ENCODE peak calls at places on chromosome 12, in four cellular contexts. Y, R, A and T are unnamed samples.

GRCh38 chr12:113097716-113098427 is 37.7 kb downstream of the RASAL1 start:
- DNase-seq in Y (no peak), R (peak; percentile 73), A (no peak), T (peak; percentile 45)

GRCh38 chr12:51591020-51591901 is at the start of gene SCN8A:
- DNase-seq in Y (peak; percentile 16), R (peak; percentile 87), A (no peak), T (peak; percentile 49)

GRCh38 chr12:97552410-97553050 is 89.9 kb downstream of the RMST start:
- DNase-seq in Y (no peak), R (no peak), A (no peak), T (no peak)

GRCh38 chr12:46682148-46682547 is 143.6 kb downstream of the SLC38A4 start:
- DNase-seq in Y (no peak), R (no peak), A (no peak), T (no peak)

GRCh38 chr12:132130690-132131089 is 13.4 kb downstream of the DDX51 start:
- DNase-seq in Y (no peak), R (no peak), A (no peak), T (no peak)

GRCh38 chr12:124923906-124924734 is 9.7 kb upstream of the UBC start:
- DNase-seq in Y (no peak), R (no peak), A (no peak), T (peak; percentile 15)

GRCh38 chr12:132525833-132526455 is 36.0 kb downstream of the FBRSL1 start:
- DNase-seq in Y (no peak), R (no peak), A (no peak), T (no peak)

GRCh38 chr12:132510111-132510724 is 20.3 kb downstream of the FBRSL1 start:
- DNase-seq in Y (no peak), R (no peak), A (no peak), T (no peak)

GRCh38 chr12:121812320-121812871 is 8.6 kb downstream of the SETD1B start:
- DNase-seq in Y (no peak), R (peak; percentile 91), A (no peak), T (peak; percentile 79)

GRCh38 chr12:131057211-131057721 is 103.6 kb downstream of the ADGRD1 start:
- DNase-seq in Y (no peak), R (no peak), A (no peak), T (no peak)

GRCh38 chr12:104360157-104360556 is 56.6 kb downstream of the EID3 start:
- DNase-seq in Y (no peak), R (no peak), A (no peak), T (no peak)

GRCh38 chr12:46214668-46215429 is 54.0 kb downstream of the SLC38A1 start:
- DNase-seq in Y (no peak), R (no peak), A (peak; percentile 78), T (no peak)

GRCh38 chr12:14279845-14280244 is 85.6 kb upstream of the ATF7IP start:
- DNase-seq in Y (no peak), R (no peak), A (no peak), T (no peak)

GRCh38 chr12:92248977-92249376 is 103.3 kb upstream of the BTG1 start:
- DNase-seq in Y (no peak), R (no peak), A (no peak), T (no peak)

GRCh38 chr12:28443337-28443736 is 253.1 kb downstream of the CCDC91 start:
- DNase-seq in Y (no peak), R (no peak), A (no peak), T (no peak)

GRCh38 chr12:96714199-96714598 is 192.9 kb upstream of the NEDD1 start:
- DNase-seq in Y (no peak), R (no peak), A (no peak), T (no peak)

GRCh38 chr12:28222081-28222700 is 31.9 kb downstream of the CCDC91 start:
- DNase-seq in Y (no peak), R (no peak), A (no peak), T (no peak)

GRCh38 chr12:6963016-6963731 is 7.3 kb downstream of the PHB2 start:
- DNase-seq in Y (peak; percentile 89), R (peak; percentile 91), A (no peak), T (no peak)

GRCh38 chr12:27667540-27667939 is 28.7 kb upstream of the REP15 start:
- DNase-seq in Y (no peak), R (no peak), A (no peak), T (no peak)

GRCh38 chr12:32917094-32917611 is 20.6 kb upstream of the PKP2 start:
- DNase-seq in Y (no peak), R (no peak), A (no peak), T (no peak)

GRCh38 chr12:2282321-2282720 is 229.5 kb downstream of the CACNA1C start:
- DNase-seq in Y (no peak), R (no peak), A (no peak), T (no peak)

GRCh38 chr12:121603581-121603980 is 22.7 kb upstream of the ORAI1 start:
- DNase-seq in Y (no peak), R (no peak), A (no peak), T (no peak)

GRCh38 chr12:121513464-121514183 is 67.2 kb downstream of the KDM2B start:
- DNase-seq in Y (peak; percentile 64), R (peak; percentile 78), A (no peak), T (peak; percentile 99)

GRCh38 chr12:93784339-93785086 is 107.3 kb downstream of the CRADD start:
- DNase-seq in Y (peak; percentile 41), R (no peak), A (no peak), T (no peak)

GRCh38 chr12:70543444-70543843 is 93.8 kb downstream of the PTPRB start:
- DNase-seq in Y (peak; percentile 61), R (no peak), A (no peak), T (no peak)

GRCh38 chr12:83710851-83711250 is 1024.1 kb downstream of the TMTC2 start:
- DNase-seq in Y (no peak), R (no peak), A (no peak), T (no peak)

GRCh38 chr12:46888568-46888967 is 62.8 kb upstream of the SLC38A4 start:
- DNase-seq in Y (no peak), R (no peak), A (no peak), T (no peak)

GRCh38 chr12:91216871-91217270 is 34.3 kb upstream of the DCN start:
- DNase-seq in Y (no peak), R (no peak), A (no peak), T (no peak)

GRCh38 chr12:65082411-65082810 is 38.7 kb downstream of the WIF1 start:
- DNase-seq in Y (no peak), R (no peak), A (no peak), T (no peak)

GRCh38 chr12:131052891-131053290 is 99.2 kb downstream of the ADGRD1 start:
- DNase-seq in Y (no peak), R (no peak), A (no peak), T (no peak)

GRCh38 chr12:53096089-53096741 is 1.3 kb upstream of the IGFBP6 start:
- DNase-seq in Y (no peak), R (peak; percentile 66), A (no peak), T (no peak)

GRCh38 chr12:95766356-95767019 is 24.1 kb downstream of the NTN4 start:
- DNase-seq in Y (no peak), R (no peak), A (no peak), T (no peak)

GRCh38 chr12:57110189-57111045 is 745 bp downstream of the STAT6 start:
- DNase-seq in Y (no peak), R (peak; percentile 93), A (no peak), T (peak; percentile 78)

GRCh38 chr12:96421014-96421413 is 20.8 kb upstream of the CDK17 start:
- DNase-seq in Y (no peak), R (no peak), A (no peak), T (no peak)

GRCh38 chr12:105601158-105601557 is 270.7 kb downstream of the C12orf75 start:
- DNase-seq in Y (no peak), R (no peak), A (no peak), T (no peak)

GRCh38 chr12:65656904-65657351 is 167.4 kb upstream of the HMGA2 start:
- DNase-seq in Y (peak; percentile 97), R (no peak), A (no peak), T (no peak)

GRCh38 chr12:130141105-130141504 is 21.2 kb upstream of the FZD10 start:
- DNase-seq in Y (no peak), R (no peak), A (no peak), T (no peak)

GRCh38 chr12:108478611-108479010 is 36.5 kb upstream of the FICD start:
- DNase-seq in Y (no peak), R (no peak), A (no peak), T (no peak)

GRCh38 chr12:108477881-108478259 is 37.2 kb upstream of the FICD start:
- DNase-seq in Y (no peak), R (no peak), A (no peak), T (no peak)

GRCh38 chr12:108479364-108480070 is 35.6 kb upstream of the FICD start:
- DNase-seq in Y (no peak), R (no peak), A (no peak), T (no peak)

GRCh38 chr12:108475396-108475795 is 39.7 kb upstream of the FICD start:
- DNase-seq in Y (no peak), R (no peak), A (no peak), T (no peak)

GRCh38 chr12:108477055-108477880 is 37.8 kb upstream of the FICD start:
- DNase-seq in Y (no peak), R (no peak), A (no peak), T (peak; percentile 68)
- TF ChIP-seq EGR1 in Y (no peak), R (no peak), A (no peak), T (no peak)

GRCh38 chr12:109720152-109720855 is 6.7 kb downstream of the FAM222A start:
- DNase-seq in Y (no peak), R (no peak), A (no peak), T (no peak)

GRCh38 chr12:109722753-109723109 is 9.1 kb downstream of the FAM222A start:
- DNase-seq in Y (no peak), R (no peak), A (no peak), T (no peak)

GRCh38 chr12:109720856-109721189 is 7.2 kb downstream of the FAM222A start:
- DNase-seq in Y (no peak), R (no peak), A (no peak), T (no peak)

GRCh38 chr12:109722022-109722752 is 8.6 kb downstream of the FAM222A start:
- DNase-seq in Y (no peak), R (no peak), A (no peak), T (no peak)

DNA sequence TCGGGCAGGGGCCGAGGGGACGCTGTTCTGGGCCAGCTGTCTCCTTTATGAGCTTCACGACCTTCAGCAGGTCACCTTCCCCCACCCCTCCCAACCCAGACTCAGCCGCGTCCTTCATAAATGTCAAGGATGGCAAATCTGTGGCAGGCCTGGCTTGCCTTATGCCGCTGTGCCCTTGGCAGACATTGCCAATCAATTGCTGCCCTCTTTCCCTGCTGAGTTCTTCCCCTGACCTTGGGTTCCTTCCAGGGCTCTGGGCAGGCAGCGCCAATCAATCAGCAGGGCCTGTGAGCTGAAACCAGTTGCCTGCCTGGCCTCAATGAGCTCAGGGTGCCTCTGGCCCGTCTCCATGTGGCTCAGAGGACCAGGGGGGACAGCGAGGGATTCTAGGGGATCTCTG is 7.7 kb downstream of the FAM222A start:
- DNase-seq in Y (no peak), R (no peak), A (no peak), T (no peak)
- TF ChIP-seq EGR1 in Y (no peak), R (no peak), A (no peak), T (no peak)

GRCh38 chr12:102939059-102939458 is 18.4 kb upstream of the ASCL1 start:
- DNase-seq in Y (no peak), R (no peak), A (no peak), T (no peak)
- TF ChIP-seq EGR1 in Y (no peak), R (no peak), A (no peak), T (no peak)

GRCh38 chr12:25827747-25828146 is 130.7 kb upstream of the RASSF8 start:
- DNase-seq in Y (no peak), R (no peak), A (no peak), T (no peak)
- TF ChIP-seq EGR1 in Y (no peak), R (no peak), A (no peak), T (no peak)